ENCODE peak calls at places on chromosomes 4 and X, in four cellular contexts. G is CD8-positive, alpha-beta T cell; L is AG10803; F is IMR-90. R is an unnamed sample.

GRCh38 chrX:11792461-11793421 is 34.7 kb downstream of the MSL3 start:
- DNase-seq in L (no peak), G (peak; percentile 60), F (no peak), R (no peak)

GRCh38 chr4:33482773-33483172 is 2761.5 kb downstream of the ARAP2 start:
- DNase-seq in F (no peak), G (no peak), L (no peak), R (no peak)

GRCh38 chrX:153649178-153649914 is 2.3 kb downstream of the DUSP9 start:
- DNase-seq in L (no peak), G (peak; percentile 33), F (no peak), R (no peak)

GRCh38 chr4:6201580-6202091 is 1.3 kb upstream of the JAKMIP1 start:
- DNase-seq in F (no peak), G (peak; percentile 29), L (no peak), R (no peak)

GRCh38 chrX:131729295-131729694 is 185.4 kb downstream of the OR13H1 start:
- DNase-seq in F (peak; percentile 88), L (no peak), G (peak; percentile 77), R (no peak)

GRCh38 chr4:84792366-84793301 is 173.9 kb downstream of the WDFY3 start:
- DNase-seq in G (no peak), L (peak; percentile 56), F (peak; percentile 45), R (peak; percentile 62)

GRCh38 chrX:46180258-46180687 is 364.9 kb downstream of the ZNF674 start:
- DNase-seq in G (no peak), L (peak; percentile 98), F (peak; percentile 47), R (no peak)

GRCh38 chr4:89259435-89260028 is 48.1 kb downstream of the GPRIN3 start:
- DNase-seq in G (no peak), L (no peak), F (no peak), R (no peak)

GRCh38 chrX:108696690-108697089 is 39.7 kb downstream of the IRS4 start:
- DNase-seq in L (no peak), F (peak; percentile 9), G (no peak), R (no peak)

GRCh38 chr4:101981756-101982155 is 191.2 kb downstream of the BANK1 start:
- DNase-seq in F (no peak), G (no peak), L (no peak), R (no peak)

GRCh38 chrX:9327747-9328145 is 137.1 kb upstream of the TBL1X start:
- DNase-seq in L (peak; percentile 66), F (peak; percentile 90), G (no peak), R (peak; percentile 78)

GRCh38 chr4:141569141-141569540 is 67.2 kb upstream of the IL15 start:
- DNase-seq in F (peak; percentile 67), G (no peak), L (peak; percentile 20), R (peak; percentile 38)

GRCh38 chrX:38189431-38190128 is 31.1 kb downstream of the SRPX start:
- DNase-seq in G (no peak), F (no peak), L (no peak), R (no peak)

GRCh38 chrX:133413218-133413925 is 1.9 kb downstream of the GPC4 start:
- DNase-seq in F (no peak), G (no peak), L (no peak), R (no peak)

GRCh38 chr4:25065451-25065850 is 34.7 kb upstream of the LGI2 start:
- DNase-seq in G (no peak), L (no peak), F (no peak), R (no peak)

GRCh38 chr4:6332042-6332668 is 62.5 kb downstream of the WFS1 start:
- DNase-seq in L (peak; percentile 11), G (peak; percentile 25), F (peak; percentile 15), R (no peak)

GRCh38 chrX:129769467-129770154 is 10.1 kb upstream of the SASH3 start:
- DNase-seq in L (no peak), F (no peak), G (peak; percentile 68), R (no peak)

GRCh38 chrX:5390376-5390775 is 838.3 kb downstream of the NLGN4X start:
- DNase-seq in G (no peak), F (no peak), L (no peak), R (no peak)

GRCh38 chr4:110354460-110354859 is 121.5 kb upstream of the ENPEP start:
- DNase-seq in G (no peak), L (no peak), F (no peak), R (no peak)

GRCh38 chrX:73758253-73758652 is 195.3 kb downstream of the CHIC1 start:
- DNase-seq in G (no peak), F (no peak), L (no peak), R (no peak)

GRCh38 chr4:6340446-6341015 is 70.9 kb downstream of the WFS1 start:
- DNase-seq in G (no peak), F (no peak), L (no peak), R (no peak)

GRCh38 chr4:152936446-152937279 is 540 bp downstream of the FHDC1 start:
- DNase-seq in G (no peak), F (peak; percentile 16), L (peak; percentile 19), R (peak; percentile 9)

GRCh38 chr4:152937280-152937534 is 1.1 kb downstream of the FHDC1 start:
- DNase-seq in L (no peak), F (no peak), G (no peak), R (no peak)

GRCh38 chr4:152935138-152935537 is 985 bp upstream of the FHDC1 start:
- DNase-seq in F (no peak), G (no peak), L (no peak), R (no peak)

GRCh38 chr4:152937535-152938236 is 1.6 kb downstream of the FHDC1 start:
- DNase-seq in F (peak; percentile 21), G (peak; percentile 4), L (peak; percentile 26), R (no peak)

GRCh38 chr4:152935661-152936445 is at the start of gene FHDC1:
- DNase-seq in F (no peak), L (no peak), G (no peak), R (no peak)
- TF ChIP-seq CTCF in F (no peak), L (no peak), G (no peak), R (no peak)

GRCh38 chrX:111568356-111568755 is 56.9 kb downstream of the SERTM2 start:
- DNase-seq in F (peak; percentile 0), L (no peak), G (no peak), R (no peak)
- TF ChIP-seq CTCF in F (peak; percentile 30), L (peak; percentile 22), G (no peak), R (peak; percentile 24)

GRCh38 chrX:151801980-151802379 is 67.4 kb downstream of the CNGA2 start:
- DNase-seq in F (no peak), G (no peak), L (no peak), R (no peak)
- TF ChIP-seq CTCF in F (peak; percentile 16), G (no peak), L (peak; percentile 23), R (peak; percentile 10)

DNA sequence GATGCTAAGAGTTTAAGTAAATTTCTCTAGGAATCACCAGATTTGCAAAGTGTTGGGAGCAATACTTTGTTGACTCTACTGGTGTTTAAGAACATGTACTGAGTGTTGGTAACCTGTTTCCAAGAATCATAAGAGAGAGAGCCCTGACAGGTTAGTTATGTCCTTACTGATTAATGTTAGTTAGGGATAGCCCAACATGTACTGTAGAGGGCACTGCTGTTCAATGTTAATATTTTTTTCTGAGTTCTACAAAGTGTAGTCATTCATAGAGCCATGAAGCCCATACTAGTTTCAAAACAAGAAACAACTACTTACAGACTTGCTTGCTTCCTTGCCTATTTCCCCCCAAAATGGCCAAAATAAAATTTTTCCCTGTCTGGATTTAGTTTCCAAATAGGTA is 11.9 kb downstream of the TMPRSS11D start:
- DNase-seq in G (no peak), L (peak; percentile 59), F (peak; percentile 61), R (peak; percentile 63)
- TF ChIP-seq CTCF in G (no peak), L (peak; percentile 73), F (peak; percentile 85), R (peak; percentile 81)

DNA sequence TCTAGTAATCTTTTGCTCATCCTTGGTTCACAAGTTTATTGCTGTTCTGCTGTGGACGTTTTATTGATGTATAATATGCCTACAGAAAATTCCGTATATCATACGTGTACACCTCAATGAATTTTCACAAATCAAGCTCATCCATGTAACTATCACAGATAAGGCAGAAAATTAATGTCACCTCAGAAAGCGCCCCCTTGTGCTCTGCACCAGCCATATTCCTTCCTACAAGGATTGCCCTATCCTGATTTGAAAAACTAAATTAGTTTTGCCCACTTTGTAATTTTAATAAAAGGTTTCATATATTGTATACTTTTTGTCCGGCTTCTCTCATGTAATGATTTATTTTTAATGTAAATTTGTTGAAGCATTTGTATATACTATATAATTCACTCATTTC is 390.8 kb downstream of the ADGRL3 start:
- DNase-seq in L (no peak), F (no peak), G (no peak), R (no peak)
- TF ChIP-seq CTCF in L (no peak), F (no peak), G (no peak), R (no peak)

DNA sequence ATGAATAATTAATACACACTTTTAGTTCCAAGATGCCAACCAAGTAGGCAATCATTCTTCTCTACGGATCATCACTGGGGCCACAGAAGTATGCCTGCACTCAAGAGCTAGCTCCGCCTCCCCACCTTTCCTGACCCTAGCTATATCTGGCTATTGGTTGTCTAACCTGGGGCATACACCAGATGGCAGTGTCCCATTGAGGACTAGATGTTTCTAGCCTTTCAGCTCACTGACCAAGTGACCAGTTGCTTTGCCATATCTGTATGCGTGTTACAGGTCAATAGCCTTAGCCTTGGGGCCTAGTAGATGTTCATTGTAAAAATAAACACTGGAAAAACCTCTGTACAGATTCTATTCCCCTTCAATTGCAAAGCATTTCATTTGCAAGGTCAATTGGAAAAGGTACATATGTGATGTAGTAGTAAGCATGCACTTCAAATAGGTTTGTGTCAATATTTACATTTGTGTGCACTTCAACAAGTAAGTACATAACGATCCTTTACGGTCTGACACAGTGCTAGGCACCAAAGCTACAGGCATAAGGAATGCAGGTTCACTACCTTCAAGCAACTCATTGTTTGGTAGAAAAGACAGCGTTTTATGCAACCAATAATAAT is 521.7 kb downstream of the PPARGC1A start:
- DNase-seq in L (no peak), G (no peak), F (peak; percentile 1), R (no peak)
- TF ChIP-seq CTCF in L (peak; percentile 13), G (no peak), F (peak; percentile 12), R (no peak)